ENCODE peak calls at places on chromosomes 4 and X, in seven cellular contexts. Q is mesendoderm, R is mesenchymal stem cell, F is H1, X is neuronal stem cell, E is H9, L is IMR-90. T is an unnamed sample.

GRCh38 chrX:137432609-137433008 is 133.3 kb upstream of the ZIC3 start:
- DNase-seq in Q (peak), R (no peak), E (peak), F (peak), X (no peak), L (no peak), T (no peak)

GRCh38 chrX:115330498-115331138 is 41.1 kb downstream of the LUZP4 start:
- DNase-seq in X (no peak), F (no peak), E (peak), L (peak), R (peak), Q (peak), T (peak)

GRCh38 chr4:123986268-123986798 is 589.7 kb downstream of the SPRY1 start:
- DNase-seq in Q (no peak), E (no peak), F (no peak), L (peak), X (no peak), R (peak), T (peak)

GRCh38 chr4:7658297-7659204 is 223.8 kb upstream of the PSAPL1 start:
- DNase-seq in E (no peak), X (no peak), Q (no peak), F (no peak), L (peak), R (peak), T (no peak)

GRCh38 chr4:70945452-70946055 is 43.4 kb downstream of the MOB1B start:
- DNase-seq in F (no peak), R (peak), L (peak), E (no peak), Q (no peak), X (no peak), T (no peak)

GRCh38 chrX:24763989-24764388 is 70.3 kb downstream of the POLA1 start:
- DNase-seq in E (no peak), L (no peak), F (no peak), X (no peak), R (no peak), Q (no peak), T (no peak)

GRCh38 chrX:26778320-26778888 is 562.4 kb downstream of the MAGEB5 start:
- DNase-seq in Q (peak), X (peak), L (no peak), R (no peak), F (no peak), E (no peak), T (no peak)

GRCh38 chrX:124216396-124217124 is 115.9 kb upstream of the TEX13D start:
- DNase-seq in R (no peak), E (peak), X (no peak), Q (peak), L (no peak), F (no peak), T (no peak)

GRCh38 chr4:51895816-51896408 is 53.0 kb downstream of the DCUN1D4 start:
- DNase-seq in L (peak), E (peak), X (peak), F (peak), Q (peak), R (peak), T (peak)

GRCh38 chrX:104482757-104483156 is 83.2 kb upstream of the IL1RAPL2 start:
- DNase-seq in E (no peak), R (peak), L (no peak), X (no peak), F (no peak), Q (peak), T (peak)

GRCh38 chr4:150713251-150713650 is 131.3 kb downstream of the MAB21L2 start:
- DNase-seq in E (no peak), F (no peak), Q (no peak), R (no peak), X (no peak), L (no peak), T (no peak)

GRCh38 chrX:38315186-38315585 is 12.1 kb downstream of the RPGR start:
- DNase-seq in Q (no peak), F (no peak), E (no peak), L (no peak), R (no peak), X (no peak), T (no peak)
- H2BK120ac ChIP-seq in Q (no peak), F (no peak), E (no peak), L (no peak), R (no peak), X (no peak), T (no peak)

DNA sequence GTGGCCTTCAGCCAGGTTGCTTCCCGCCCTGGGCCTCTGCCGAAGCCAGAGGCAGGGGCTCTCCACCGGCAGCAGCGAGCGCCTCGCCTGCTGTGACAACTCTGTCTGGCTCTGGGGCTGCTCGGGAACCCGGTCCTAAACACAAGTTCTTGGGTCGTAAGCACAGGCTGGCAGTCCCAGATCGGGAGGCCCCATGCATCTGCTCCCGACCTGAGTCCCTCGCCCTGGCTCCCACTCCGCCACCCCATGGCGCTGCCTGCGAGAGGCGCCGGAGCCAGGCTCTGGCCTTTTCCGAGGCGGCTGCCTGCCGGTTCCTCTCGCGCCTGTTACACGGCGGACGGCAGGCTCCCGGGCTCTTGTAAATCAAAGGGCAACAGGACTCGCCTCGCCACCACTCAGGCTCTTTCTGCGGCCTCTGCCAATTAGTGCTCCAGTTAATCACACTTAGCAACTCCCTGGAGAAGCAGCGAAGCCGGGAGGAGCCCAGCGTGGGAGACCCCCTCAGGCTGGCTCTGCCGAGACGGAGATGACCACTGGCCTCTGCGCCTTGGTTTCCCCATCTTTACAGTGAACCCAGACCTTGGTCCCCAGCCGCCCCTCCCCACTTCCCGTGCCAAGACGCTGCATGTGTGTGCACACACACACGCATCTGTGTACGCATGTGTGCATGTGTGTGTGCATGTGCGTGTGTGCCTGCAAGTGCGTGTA is 109.2 kb downstream of the DCTD start:
- DNase-seq in E (peak), R (no peak), F (peak), X (no peak), L (no peak), Q (peak), T (no peak)
- H2BK5ac ChIP-seq in E (no peak), R (no peak), F (peak), X (no peak), L (no peak), Q (no peak), T (no peak)

GRCh38 chr4:146255463-146255862 is 41.1 kb downstream of the REELD1 start:
- DNase-seq in X (no peak), L (peak), R (peak), Q (no peak), E (no peak), F (no peak), T (no peak)

GRCh38 chr4:146256328-146256727 is 42.0 kb downstream of the REELD1 start:
- DNase-seq in Q (no peak), E (no peak), X (no peak), L (no peak), R (no peak), F (no peak), T (no peak)

GRCh38 chr4:146257511-146257910 is 43.2 kb downstream of the REELD1 start:
- DNase-seq in X (no peak), E (no peak), Q (no peak), L (no peak), F (no peak), R (no peak), T (no peak)

GRCh38 chr4:146252941-146253340 is 38.6 kb downstream of the REELD1 start:
- DNase-seq in E (no peak), F (no peak), R (no peak), L (no peak), X (no peak), Q (no peak), T (no peak)

DNA sequence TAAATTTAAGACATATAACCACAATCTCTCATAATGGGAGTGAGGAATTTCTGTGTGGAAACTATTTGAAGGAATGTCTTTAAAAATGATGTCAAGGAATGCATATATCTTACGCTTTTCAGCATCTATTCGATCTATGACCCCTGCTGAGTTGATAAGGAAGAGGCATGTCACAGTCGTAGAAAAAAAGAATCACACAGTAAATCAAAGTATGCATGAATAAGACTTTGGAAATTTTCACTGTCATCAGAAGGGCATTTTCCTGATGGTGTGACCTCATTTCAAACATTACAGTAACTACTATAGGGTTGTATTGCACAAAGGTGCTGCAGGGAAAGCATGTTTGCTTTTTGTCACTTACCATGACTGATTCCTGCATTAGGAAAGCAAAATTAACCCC is 41.5 kb downstream of the REELD1 start:
- DNase-seq in L (peak), F (no peak), Q (peak), E (no peak), X (no peak), R (peak), T (peak)
- H2BK120ac ChIP-seq in L (no peak), F (no peak), Q (no peak), E (no peak), X (no peak), R (no peak), T (no peak)

GRCh38 chrX:12153741-12154140 is 15.5 kb downstream of the FRMPD4 start:
- DNase-seq in Q (no peak), L (peak), X (no peak), E (no peak), R (no peak), F (no peak), T (no peak)

GRCh38 chrX:12153317-12153716 is 15.0 kb downstream of the FRMPD4 start:
- DNase-seq in R (no peak), L (no peak), F (no peak), Q (no peak), X (no peak), E (no peak), T (no peak)

GRCh38 chrX:12145402-12145801 is 7.1 kb downstream of the FRMPD4 start:
- DNase-seq in X (no peak), L (no peak), E (no peak), R (no peak), Q (no peak), F (no peak), T (no peak)

DNA sequence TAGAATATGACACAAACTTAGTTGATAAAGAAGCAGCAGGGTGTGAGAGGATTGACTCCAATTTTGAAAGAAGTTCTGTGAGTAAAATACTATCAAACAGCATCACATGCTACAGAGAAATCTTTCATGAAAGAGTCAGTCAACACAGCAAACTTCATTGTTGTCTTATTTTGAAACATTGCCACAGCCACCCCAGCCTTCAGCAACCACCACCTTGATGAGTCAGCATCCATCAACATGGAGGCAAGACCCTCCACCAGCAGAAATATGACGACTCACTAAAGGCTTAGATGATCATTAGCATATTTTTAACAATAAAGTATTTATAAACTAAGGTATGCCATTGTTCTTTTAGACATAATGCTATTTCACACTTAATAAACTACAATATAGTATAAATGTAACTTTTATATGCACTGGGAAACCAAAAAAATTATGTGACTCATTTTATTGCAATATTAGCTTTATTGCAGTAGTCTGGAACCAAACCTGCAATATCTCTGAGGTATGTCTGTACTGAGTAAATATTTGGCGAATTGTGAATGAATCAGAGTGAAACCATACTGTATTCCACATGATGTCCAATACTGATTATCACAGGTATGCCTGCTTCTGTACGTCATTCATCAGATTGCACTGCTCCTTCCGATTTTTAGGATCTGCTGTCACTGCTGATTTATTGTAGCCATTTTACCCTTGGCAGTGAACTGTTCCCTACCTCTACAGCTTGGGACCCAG is 11.6 kb downstream of the FRMPD4 start:
- DNase-seq in F (no peak), R (no peak), Q (no peak), X (no peak), L (no peak), E (no peak), T (no peak)
- H2BK5ac ChIP-seq in F (no peak), R (no peak), Q (no peak), X (no peak), L (no peak), E (no peak), T (no peak)

DNA sequence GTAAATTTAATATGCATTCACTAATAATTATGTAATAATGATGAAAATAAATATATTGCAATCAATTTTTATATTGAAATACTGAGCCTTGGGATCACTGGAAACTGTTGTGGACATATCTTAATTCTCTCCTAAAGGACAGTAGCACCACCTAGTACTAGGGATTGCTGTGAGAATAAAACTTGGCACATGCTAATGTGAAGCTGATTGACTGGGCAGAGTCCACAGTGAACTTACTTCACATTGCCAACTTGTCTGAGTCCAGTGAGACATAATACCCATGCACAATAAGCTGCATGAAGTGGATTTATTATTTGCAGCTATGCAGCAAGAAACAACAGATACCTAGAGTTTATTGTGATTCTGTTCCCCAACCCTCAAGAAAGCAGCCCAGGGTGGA is 131.1 kb downstream of the GABRG1 start:
- DNase-seq in Q (no peak), R (no peak), L (no peak), X (no peak), E (no peak), F (no peak), T (no peak)
- H2BK120ac ChIP-seq in Q (no peak), R (no peak), L (no peak), X (no peak), E (no peak), F (no peak), T (no peak)

GRCh38 chrX:65993915-65994460 is 45.9 kb downstream of the VSIG4 start:
- DNase-seq in X (no peak), Q (no peak), L (no peak), F (no peak), E (no peak), R (no peak), T (no peak)
- H2BK5ac ChIP-seq in X (no peak), Q (no peak), L (no peak), F (no peak), E (no peak), R (no peak), T (no peak)

GRCh38 chrX:153874366-153875125 is 11.4 kb downstream of the L1CAM start:
- DNase-seq in Q (no peak), F (no peak), X (no peak), E (no peak), L (no peak), R (no peak), T (no peak)

GRCh38 chrX:153874091-153874365 is 11.9 kb downstream of the L1CAM start:
- DNase-seq in X (no peak), Q (no peak), R (no peak), E (no peak), F (no peak), L (no peak), T (no peak)

GRCh38 chrX:153877571-153878261 is 8.3 kb downstream of the L1CAM start:
- DNase-seq in Q (no peak), F (no peak), R (no peak), X (no peak), L (no peak), E (no peak), T (no peak)

GRCh38 chrX:153875391-153876111 is 10.4 kb downstream of the L1CAM start:
- DNase-seq in E (peak), Q (peak), X (peak), L (no peak), F (peak), R (peak), T (peak)

GRCh38 chrX:153876112-153876491 is 9.9 kb downstream of the L1CAM start:
- DNase-seq in Q (no peak), E (no peak), X (no peak), R (no peak), F (no peak), L (no peak), T (no peak)
- H2BK120ac ChIP-seq in Q (no peak), E (no peak), X (no peak), R (no peak), F (no peak), L (no peak), T (no peak)

T was measured in trophoblast cell.